ENCODE peak calls at places on chromosome 6, in four cellular contexts. One of them, this sample, is unnamed. For H3K27me3, the result is how much of the 10 kb centered on the place peaks cover.

GRCh38 chr6:25446815-25447569 is 167.8 kb downstream of the CARMIL1 start:
- DNase-seq in BE2C: no peak
- DNase-seq in PC-9: no peak
- DNase-seq in Caco-2: no peak
- DNase-seq in this sample: peak

GRCh38 chr6:25004357-25004756 is 68.6 kb upstream of the RIPOR2 start:
- DNase-seq in BE2C: no peak
- DNase-seq in PC-9: no peak
- DNase-seq in Caco-2: no peak
- DNase-seq in this sample: no peak

GRCh38 chr6:125802943-125803377 is 12.2 kb downstream of the NCOA7 start:
- DNase-seq in BE2C: no peak
- DNase-seq in PC-9: no peak
- DNase-seq in Caco-2: no peak
- DNase-seq in this sample: no peak

GRCh38 chr6:87045521-87046075 is 49.3 kb downstream of the CGA start:
- DNase-seq in BE2C: no peak
- DNase-seq in PC-9: no peak
- DNase-seq in Caco-2: no peak
- DNase-seq in this sample: no peak

GRCh38 chr6:3340891-3341290 is 82.1 kb downstream of the PSMG4 start:
- DNase-seq in BE2C: no peak
- DNase-seq in PC-9: no peak
- DNase-seq in Caco-2: no peak
- DNase-seq in this sample: no peak

GRCh38 chr6:38552136-38552535 is 87.6 kb downstream of the BTBD9 start:
- DNase-seq in BE2C: no peak
- DNase-seq in PC-9: no peak
- DNase-seq in Caco-2: no peak
- DNase-seq in this sample: peak

GRCh38 chr6:79613912-79614311 is 17.2 kb upstream of the SH3BGRL2 start:
- DNase-seq in BE2C: no peak
- DNase-seq in PC-9: no peak
- DNase-seq in Caco-2: no peak
- DNase-seq in this sample: no peak

GRCh38 chr6:145688493-145688905 is 46.8 kb downstream of the EPM2A start:
- DNase-seq in BE2C: no peak
- DNase-seq in PC-9: no peak
- DNase-seq in Caco-2: no peak
- DNase-seq in this sample: no peak

GRCh38 chr6:125781307-125781868 is 9.4 kb upstream of the NCOA7 start:
- DNase-seq in BE2C: no peak
- DNase-seq in PC-9: no peak
- DNase-seq in Caco-2: no peak
- DNase-seq in this sample: no peak

GRCh38 chr6:27873101-27874030 is 38.8 kb downstream of the OR2B2 start:
- DNase-seq in BE2C: peak
- DNase-seq in PC-9: peak
- DNase-seq in Caco-2: no peak
- DNase-seq in this sample: peak

DNA sequence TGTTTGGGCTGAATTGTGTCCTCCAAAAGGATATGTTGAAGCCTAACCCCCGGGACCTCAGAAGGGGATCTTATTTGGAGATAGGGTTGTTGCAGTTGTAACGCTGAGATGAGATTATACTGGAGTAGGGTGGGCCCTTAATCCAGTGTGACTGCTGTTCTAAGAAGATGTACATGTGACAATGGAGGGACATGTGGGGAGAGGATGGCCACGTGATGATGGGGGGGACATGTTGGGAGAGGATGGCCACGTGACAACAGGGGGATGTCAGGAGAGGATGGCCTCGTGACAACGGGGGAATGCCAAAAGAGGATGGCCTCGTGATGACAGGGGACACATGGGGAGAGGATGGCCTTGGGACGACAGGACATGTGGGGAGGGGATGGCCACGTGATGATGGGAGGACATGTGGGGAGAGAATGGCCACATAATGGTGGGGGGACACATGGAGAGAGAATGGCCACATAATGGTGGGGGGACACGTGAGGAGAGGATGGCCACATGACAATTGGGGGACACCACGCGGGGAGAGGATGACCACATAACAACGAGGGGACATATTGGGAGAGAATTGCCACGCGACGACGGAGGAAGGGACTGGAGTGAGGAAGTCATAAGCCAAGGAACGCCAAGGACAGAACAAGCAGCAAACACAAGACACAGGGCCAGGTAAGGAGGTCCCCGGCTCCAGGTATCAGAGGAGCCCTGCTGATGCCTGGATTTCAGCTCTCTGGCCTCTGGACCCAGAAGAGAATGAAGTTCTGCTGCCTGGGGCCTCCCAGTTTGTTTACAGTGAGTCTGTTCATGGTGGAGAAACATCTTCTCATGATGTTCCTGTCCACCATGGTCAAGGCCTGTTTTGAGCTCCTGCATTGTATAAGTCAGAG is 29.2 kb downstream of the SYNJ2 start:
- DNase-seq in BE2C: no peak
- DNase-seq in PC-9: no peak
- DNase-seq in Caco-2: peak
- DNase-seq in this sample: no peak
- TF ChIP-seq CTCF in BE2C: no peak
- TF ChIP-seq CTCF in PC-9: no peak
- TF ChIP-seq CTCF in Caco-2: no peak
- TF ChIP-seq CTCF in this sample: no peak

GRCh38 chr6:108558372-108559096 is 2.2 kb upstream of the FOXO3 start:
- DNase-seq in BE2C: peak
- DNase-seq in PC-9: peak
- DNase-seq in Caco-2: peak
- DNase-seq in this sample: peak
- H3K4me3 ChIP-seq in BE2C: peak
- H3K4me3 ChIP-seq in PC-9: peak
- H3K4me3 ChIP-seq in Caco-2: peak
- H3K4me3 ChIP-seq in this sample: peak

DNA sequence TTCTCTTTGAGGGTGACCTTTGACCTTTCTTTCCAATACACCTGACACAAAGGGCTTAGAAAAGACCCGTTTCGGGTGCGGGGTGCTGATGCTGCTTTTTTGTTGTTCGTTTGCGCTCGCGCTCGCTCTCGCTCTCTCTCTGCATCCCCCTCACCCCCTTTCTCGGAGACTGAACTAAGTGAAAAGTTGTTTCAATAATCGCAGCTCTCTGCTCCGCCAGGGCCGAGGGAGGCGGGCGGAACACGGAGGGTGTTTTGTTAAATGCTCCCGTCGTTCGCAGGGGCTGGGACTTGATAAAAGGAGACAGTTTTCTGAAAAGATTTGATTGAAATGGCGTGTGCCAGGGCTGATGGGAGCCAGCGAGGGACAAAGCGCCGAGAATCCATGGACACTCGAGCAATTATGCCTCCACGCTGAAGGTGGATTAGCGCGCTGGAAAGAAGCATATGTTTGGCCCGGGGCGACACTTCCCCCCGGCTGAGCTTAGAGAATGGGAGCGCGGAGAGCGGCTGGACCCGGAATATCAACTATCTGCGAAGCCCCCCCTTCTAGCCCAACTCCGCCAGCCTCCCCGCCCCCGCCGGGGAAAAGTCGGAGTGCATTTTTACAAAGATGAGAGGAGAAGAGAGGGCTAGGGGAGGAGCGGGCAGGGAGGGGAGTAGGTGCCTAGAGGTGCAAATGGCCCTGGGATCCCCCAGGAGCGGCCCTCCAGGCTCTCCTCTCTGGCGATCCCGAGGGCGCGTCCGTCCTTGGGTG is 25.0 kb downstream of the TFAP2A start:
- DNase-seq in BE2C: no peak
- DNase-seq in PC-9: no peak
- DNase-seq in Caco-2: no peak
- DNase-seq in this sample: no peak
- H3K27me3 ChIP-seq in BE2C: half or more
- H3K27me3 ChIP-seq in PC-9: under half
- H3K27me3 ChIP-seq in Caco-2: under half
- H3K27me3 ChIP-seq in this sample: under half

GRCh38 chr6:100479180-100480035 is 14.7 kb upstream of the SIM1 start:
- DNase-seq in BE2C: no peak
- DNase-seq in PC-9: no peak
- DNase-seq in Caco-2: no peak
- DNase-seq in this sample: no peak
- TF ChIP-seq CTCF in BE2C: peak
- TF ChIP-seq CTCF in PC-9: peak
- TF ChIP-seq CTCF in Caco-2: peak
- TF ChIP-seq CTCF in this sample: peak

GRCh38 chr6:166486536-166486880 is 100.0 kb downstream of the RAMACL start:
- DNase-seq in BE2C: no peak
- DNase-seq in PC-9: no peak
- DNase-seq in Caco-2: no peak
- DNase-seq in this sample: no peak

GRCh38 chr6:166489301-166490155 is 97.0 kb downstream of the RAMACL start:
- DNase-seq in BE2C: no peak
- DNase-seq in PC-9: no peak
- DNase-seq in Caco-2: no peak
- DNase-seq in this sample: no peak

GRCh38 chr6:166487148-166487547 is 99.3 kb downstream of the RAMACL start:
- DNase-seq in BE2C: no peak
- DNase-seq in PC-9: no peak
- DNase-seq in Caco-2: no peak
- DNase-seq in this sample: no peak

GRCh38 chr6:166488701-166489100 is 97.8 kb downstream of the RAMACL start:
- DNase-seq in BE2C: no peak
- DNase-seq in PC-9: no peak
- DNase-seq in Caco-2: no peak
- DNase-seq in this sample: no peak

DNA sequence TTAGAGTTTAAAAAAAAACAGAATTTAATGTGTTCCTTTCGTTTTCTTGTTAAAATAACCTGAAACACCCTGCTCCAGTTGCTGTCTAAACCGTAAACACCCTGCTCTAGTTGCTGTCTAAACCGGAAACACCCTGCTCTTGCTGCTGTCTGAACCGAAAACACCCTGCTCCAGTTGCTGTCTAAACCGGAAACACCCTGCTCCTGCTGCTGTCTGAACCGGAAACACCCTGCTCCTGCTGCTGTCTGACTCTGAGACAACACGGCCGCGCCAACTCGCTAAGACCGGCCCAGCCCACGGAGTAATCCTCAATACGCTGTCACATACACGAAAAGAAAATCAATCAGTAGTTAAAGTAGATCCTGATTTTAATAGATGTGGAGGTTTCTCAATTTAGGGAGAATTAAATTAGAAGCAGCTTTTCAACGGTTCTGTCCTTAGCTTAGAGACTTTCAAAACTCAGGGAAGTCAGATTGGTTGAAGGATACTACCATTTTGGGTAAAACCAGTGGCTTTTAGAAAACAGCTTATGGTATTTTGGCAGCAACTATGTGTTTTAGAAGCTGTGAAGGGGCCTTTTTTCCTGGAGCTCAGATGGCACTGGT is 98.3 kb downstream of the RAMACL start:
- DNase-seq in BE2C: no peak
- DNase-seq in PC-9: no peak
- DNase-seq in Caco-2: no peak
- DNase-seq in this sample: peak
- H3K4me3 ChIP-seq in BE2C: no peak
- H3K4me3 ChIP-seq in PC-9: no peak
- H3K4me3 ChIP-seq in Caco-2: no peak
- H3K4me3 ChIP-seq in this sample: no peak

DNA sequence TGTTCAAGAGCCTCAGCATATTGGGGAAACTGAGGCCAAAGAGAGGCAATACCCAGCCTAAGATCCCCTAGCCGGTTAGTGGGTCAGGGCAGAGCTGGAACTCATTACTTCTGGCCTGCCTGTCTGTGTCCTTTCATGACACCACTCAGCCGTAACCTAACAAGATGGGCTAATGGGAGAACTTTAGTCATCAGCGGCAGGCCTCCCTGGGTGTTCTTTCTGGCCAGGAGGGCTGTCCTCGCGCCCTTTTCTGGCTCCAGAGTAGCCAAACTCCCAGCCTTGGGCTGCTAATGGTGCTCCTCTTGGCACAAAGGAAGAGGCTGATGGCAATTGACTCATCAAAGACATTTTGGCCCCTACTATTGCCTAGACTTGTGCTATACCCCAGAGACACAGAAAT is 76.6 kb downstream of the NCR2 start:
- DNase-seq in BE2C: no peak
- DNase-seq in PC-9: no peak
- DNase-seq in Caco-2: no peak
- DNase-seq in this sample: no peak
- H3K27me3 ChIP-seq in BE2C: under half
- H3K27me3 ChIP-seq in PC-9: half or more
- H3K27me3 ChIP-seq in Caco-2: under half
- H3K27me3 ChIP-seq in this sample: under half

GRCh38 chr6:5968817-5969726 is 37.7 kb downstream of the NRN1 start:
- DNase-seq in BE2C: no peak
- DNase-seq in PC-9: no peak
- DNase-seq in Caco-2: no peak
- DNase-seq in this sample: no peak
- TF ChIP-seq CTCF in BE2C: no peak
- TF ChIP-seq CTCF in PC-9: no peak
- TF ChIP-seq CTCF in Caco-2: no peak
- TF ChIP-seq CTCF in this sample: no peak

GRCh38 chr6:73724389-73724788 is 28.4 kb downstream of the CD109 start:
- DNase-seq in BE2C: no peak
- DNase-seq in PC-9: no peak
- DNase-seq in Caco-2: no peak
- DNase-seq in this sample: no peak
- H3K4me3 ChIP-seq in BE2C: no peak
- H3K4me3 ChIP-seq in PC-9: no peak
- H3K4me3 ChIP-seq in Caco-2: no peak
- H3K4me3 ChIP-seq in this sample: no peak

DNA sequence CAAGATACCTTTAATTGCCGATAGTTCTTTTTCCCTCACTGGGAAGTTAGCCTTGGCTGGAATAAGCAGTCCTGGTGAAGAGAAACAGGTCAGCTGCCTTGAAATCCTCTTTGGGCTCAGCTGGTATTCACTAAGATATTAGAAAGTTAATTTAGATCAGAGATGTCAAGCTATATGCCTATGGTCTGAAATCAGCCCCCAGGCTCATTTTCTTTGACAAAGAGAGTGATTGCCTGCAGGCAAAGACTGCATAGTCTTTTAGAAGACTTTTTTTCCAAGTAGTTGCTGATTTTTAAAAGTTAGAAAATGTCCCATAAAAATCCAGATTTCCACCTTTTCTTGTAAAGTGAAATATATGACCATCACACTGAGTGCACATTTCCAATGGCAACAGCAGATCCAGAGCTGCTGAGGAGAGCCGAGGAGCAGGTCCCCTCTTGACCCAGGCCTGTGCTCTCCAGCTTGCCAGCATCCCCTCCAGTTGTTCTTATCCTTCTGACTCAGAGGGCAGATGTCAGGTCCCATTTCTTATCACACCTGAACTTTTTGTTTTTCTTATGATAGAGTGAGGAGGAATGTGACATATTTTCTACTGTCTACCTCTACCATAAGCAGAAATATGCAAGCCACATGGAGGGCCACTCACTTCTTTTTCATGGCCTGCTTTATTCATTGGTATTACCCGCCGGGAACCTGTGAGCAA is 17.7 kb upstream of the L3MBTL3 start:
- DNase-seq in BE2C: no peak
- DNase-seq in PC-9: no peak
- DNase-seq in Caco-2: peak
- DNase-seq in this sample: no peak
- H3K27me3 ChIP-seq in BE2C: under half
- H3K27me3 ChIP-seq in PC-9: under half
- H3K27me3 ChIP-seq in Caco-2: under half
- H3K27me3 ChIP-seq in this sample: under half

This sample was measured in GM06990.